ENCODE peak calls at places on chromosomes 4 and X, in eight cellular contexts. One of them, this sample, is unnamed.

GRCh38 chr4:128600996-128601857 is 208.3 kb upstream of the JADE1 start:
- DNase-seq in M059J: peak; percentile 97
- DNase-seq in GM04504: peak; percentile 89
- DNase-seq in NCI-H1105 treated with DMSO at 0.1 percent for 48 hours: peak; percentile 78
- DNase-seq in CD4-positive, alpha-beta T cell: no peak
- DNase-seq in lower leg skin: no peak
- DNase-seq in stromal cell of bone marrow: peak; percentile 75
- DNase-seq in HT-29: peak; percentile 79
- DNase-seq in this sample: no peak

GRCh38 chr4:143185253-143186107 is 763 bp downstream of the USP38 start:
- DNase-seq in M059J: peak; percentile 24
- DNase-seq in GM04504: no peak
- DNase-seq in NCI-H1105 treated with DMSO at 0.1 percent for 48 hours: no peak
- DNase-seq in CD4-positive, alpha-beta T cell: no peak
- DNase-seq in lower leg skin: peak; percentile 87
- DNase-seq in stromal cell of bone marrow: no peak
- DNase-seq in HT-29: peak; percentile 57
- DNase-seq in this sample: no peak

GRCh38 chr4:6674500-6675149 is 19.1 kb upstream of the S100P start:
- DNase-seq in M059J: peak; percentile 61
- DNase-seq in GM04504: no peak
- DNase-seq in NCI-H1105 treated with DMSO at 0.1 percent for 48 hours: peak; percentile 48
- DNase-seq in CD4-positive, alpha-beta T cell: peak; percentile 70
- DNase-seq in lower leg skin: no peak
- DNase-seq in stromal cell of bone marrow: no peak
- DNase-seq in HT-29: peak; percentile 81
- DNase-seq in this sample: peak; percentile 34

GRCh38 chr4:102319594-102319993 is 25.7 kb downstream of the SLC39A8 start:
- DNase-seq in M059J: no peak
- DNase-seq in GM04504: no peak
- DNase-seq in NCI-H1105 treated with DMSO at 0.1 percent for 48 hours: no peak
- DNase-seq in CD4-positive, alpha-beta T cell: no peak
- DNase-seq in lower leg skin: no peak
- DNase-seq in stromal cell of bone marrow: no peak
- DNase-seq in HT-29: peak; percentile 12
- DNase-seq in this sample: no peak

GRCh38 chr4:164136181-164136616 is 617.7 kb upstream of the SMIM31 start:
- DNase-seq in M059J: peak; percentile 51
- DNase-seq in GM04504: no peak
- DNase-seq in NCI-H1105 treated with DMSO at 0.1 percent for 48 hours: no peak
- DNase-seq in CD4-positive, alpha-beta T cell: no peak
- DNase-seq in lower leg skin: no peak
- DNase-seq in stromal cell of bone marrow: peak; percentile 2
- DNase-seq in HT-29: no peak
- DNase-seq in this sample: no peak

GRCh38 chr4:131566026-131566425 is 1583.1 kb upstream of the PCDH10 start:
- DNase-seq in M059J: no peak
- DNase-seq in GM04504: no peak
- DNase-seq in NCI-H1105 treated with DMSO at 0.1 percent for 48 hours: no peak
- DNase-seq in CD4-positive, alpha-beta T cell: no peak
- DNase-seq in lower leg skin: no peak
- DNase-seq in stromal cell of bone marrow: no peak
- DNase-seq in HT-29: no peak
- DNase-seq in this sample: no peak

GRCh38 chrX:39848243-39848642 is 249.5 kb downstream of the BCOR start:
- DNase-seq in M059J: peak; percentile 21
- DNase-seq in GM04504: no peak
- DNase-seq in NCI-H1105 treated with DMSO at 0.1 percent for 48 hours: no peak
- DNase-seq in CD4-positive, alpha-beta T cell: no peak
- DNase-seq in lower leg skin: no peak
- DNase-seq in stromal cell of bone marrow: no peak
- DNase-seq in HT-29: no peak
- DNase-seq in this sample: no peak

GRCh38 chr4:63325140-63325539 is 1084.1 kb downstream of the TECRL start:
- DNase-seq in M059J: no peak
- DNase-seq in GM04504: no peak
- DNase-seq in NCI-H1105 treated with DMSO at 0.1 percent for 48 hours: no peak
- DNase-seq in CD4-positive, alpha-beta T cell: no peak
- DNase-seq in lower leg skin: no peak
- DNase-seq in stromal cell of bone marrow: no peak
- DNase-seq in HT-29: no peak
- DNase-seq in this sample: no peak

GRCh38 chrX:118181030-118181429 is 64.4 kb upstream of the KLHL13 start:
- DNase-seq in M059J: peak; percentile 81
- DNase-seq in GM04504: no peak
- DNase-seq in NCI-H1105 treated with DMSO at 0.1 percent for 48 hours: no peak
- DNase-seq in CD4-positive, alpha-beta T cell: no peak
- DNase-seq in lower leg skin: no peak
- DNase-seq in stromal cell of bone marrow: peak; percentile 48
- DNase-seq in HT-29: no peak
- DNase-seq in this sample: no peak

GRCh38 chr4:109174224-109174953 is 128.1 kb downstream of the COL25A1 start:
- DNase-seq in M059J: no peak
- DNase-seq in GM04504: no peak
- DNase-seq in NCI-H1105 treated with DMSO at 0.1 percent for 48 hours: no peak
- DNase-seq in CD4-positive, alpha-beta T cell: no peak
- DNase-seq in lower leg skin: no peak
- DNase-seq in stromal cell of bone marrow: no peak
- DNase-seq in HT-29: no peak
- DNase-seq in this sample: no peak

GRCh38 chr4:47954245-47954644 is 39.9 kb upstream of the NFXL1 start:
- DNase-seq in M059J: no peak
- DNase-seq in GM04504: no peak
- DNase-seq in NCI-H1105 treated with DMSO at 0.1 percent for 48 hours: no peak
- DNase-seq in CD4-positive, alpha-beta T cell: no peak
- DNase-seq in lower leg skin: no peak
- DNase-seq in stromal cell of bone marrow: no peak
- DNase-seq in HT-29: no peak
- DNase-seq in this sample: no peak

GRCh38 chr4:144709793-144710525 is 64.0 kb downstream of the HHIP start:
- DNase-seq in M059J: peak; percentile 94
- DNase-seq in GM04504: peak; percentile 20
- DNase-seq in NCI-H1105 treated with DMSO at 0.1 percent for 48 hours: no peak
- DNase-seq in CD4-positive, alpha-beta T cell: no peak
- DNase-seq in lower leg skin: no peak
- DNase-seq in stromal cell of bone marrow: no peak
- DNase-seq in HT-29: no peak
- DNase-seq in this sample: no peak

GRCh38 chr4:95545526-95545925 is 3.2 kb downstream of the UNC5C start:
- DNase-seq in M059J: no peak
- DNase-seq in GM04504: no peak
- DNase-seq in NCI-H1105 treated with DMSO at 0.1 percent for 48 hours: no peak
- DNase-seq in CD4-positive, alpha-beta T cell: no peak
- DNase-seq in lower leg skin: no peak
- DNase-seq in stromal cell of bone marrow: no peak
- DNase-seq in HT-29: no peak
- DNase-seq in this sample: no peak

GRCh38 chr4:145216532-145216931 is 36.1 kb upstream of the OTUD4 start:
- DNase-seq in M059J: peak; percentile 15
- DNase-seq in GM04504: peak; percentile 9
- DNase-seq in NCI-H1105 treated with DMSO at 0.1 percent for 48 hours: peak; percentile 9
- DNase-seq in CD4-positive, alpha-beta T cell: no peak
- DNase-seq in lower leg skin: no peak
- DNase-seq in stromal cell of bone marrow: peak; percentile 19
- DNase-seq in HT-29: peak; percentile 41
- DNase-seq in this sample: no peak

GRCh38 chr4:150822407-150822806 is 192.7 kb downstream of the LRBA start:
- DNase-seq in M059J: no peak
- DNase-seq in GM04504: no peak
- DNase-seq in NCI-H1105 treated with DMSO at 0.1 percent for 48 hours: no peak
- DNase-seq in CD4-positive, alpha-beta T cell: no peak
- DNase-seq in lower leg skin: no peak
- DNase-seq in stromal cell of bone marrow: no peak
- DNase-seq in HT-29: no peak
- DNase-seq in this sample: no peak

GRCh38 chrX:119251381-119251780 is 15.3 kb downstream of the PGRMC1 start:
- DNase-seq in M059J: no peak
- DNase-seq in GM04504: no peak
- DNase-seq in NCI-H1105 treated with DMSO at 0.1 percent for 48 hours: no peak
- DNase-seq in CD4-positive, alpha-beta T cell: no peak
- DNase-seq in lower leg skin: no peak
- DNase-seq in stromal cell of bone marrow: no peak
- DNase-seq in HT-29: peak; percentile 45
- DNase-seq in this sample: no peak

GRCh38 chr4:186021461-186022167 is 47.3 kb upstream of the TLR3 start:
- DNase-seq in M059J: peak; percentile 14
- DNase-seq in GM04504: no peak
- DNase-seq in NCI-H1105 treated with DMSO at 0.1 percent for 48 hours: no peak
- DNase-seq in CD4-positive, alpha-beta T cell: no peak
- DNase-seq in lower leg skin: no peak
- DNase-seq in stromal cell of bone marrow: peak; percentile 27
- DNase-seq in HT-29: peak; percentile 9
- DNase-seq in this sample: no peak

GRCh38 chrX:153966283-153966688 is 5.3 kb downstream of the HCFC1 start:
- DNase-seq in M059J: no peak
- DNase-seq in GM04504: no peak
- DNase-seq in NCI-H1105 treated with DMSO at 0.1 percent for 48 hours: no peak
- DNase-seq in CD4-positive, alpha-beta T cell: no peak
- DNase-seq in lower leg skin: no peak
- DNase-seq in stromal cell of bone marrow: no peak
- DNase-seq in HT-29: no peak
- DNase-seq in this sample: no peak

GRCh38 chrX:136143714-136144113 is 3.6 kb upstream of the FHL1 start:
- DNase-seq in M059J: no peak
- DNase-seq in GM04504: no peak
- DNase-seq in NCI-H1105 treated with DMSO at 0.1 percent for 48 hours: no peak
- DNase-seq in CD4-positive, alpha-beta T cell: no peak
- DNase-seq in lower leg skin: no peak
- DNase-seq in stromal cell of bone marrow: no peak
- DNase-seq in HT-29: no peak
- DNase-seq in this sample: no peak

GRCh38 chrX:152913915-152914314 is 16.0 kb downstream of the ZNF185 start:
- DNase-seq in M059J: no peak
- DNase-seq in GM04504: no peak
- DNase-seq in NCI-H1105 treated with DMSO at 0.1 percent for 48 hours: no peak
- DNase-seq in CD4-positive, alpha-beta T cell: no peak
- DNase-seq in lower leg skin: no peak
- DNase-seq in stromal cell of bone marrow: no peak
- DNase-seq in HT-29: no peak
- DNase-seq in this sample: peak; percentile 33

GRCh38 chr4:106032851-106033286 is 137.6 kb downstream of the NPNT start:
- DNase-seq in M059J: peak; percentile 25
- DNase-seq in GM04504: peak; percentile 64
- DNase-seq in NCI-H1105 treated with DMSO at 0.1 percent for 48 hours: no peak
- DNase-seq in CD4-positive, alpha-beta T cell: no peak
- DNase-seq in lower leg skin: no peak
- DNase-seq in stromal cell of bone marrow: peak; percentile 29
- DNase-seq in HT-29: peak; percentile 23
- DNase-seq in this sample: no peak

GRCh38 chr4:141131738-141132688 is 1.3 kb downstream of the RNF150 start:
- DNase-seq in M059J: peak; percentile 18
- DNase-seq in GM04504: no peak
- DNase-seq in NCI-H1105 treated with DMSO at 0.1 percent for 48 hours: peak; percentile 7
- DNase-seq in CD4-positive, alpha-beta T cell: no peak
- DNase-seq in lower leg skin: peak; percentile 84
- DNase-seq in stromal cell of bone marrow: no peak
- DNase-seq in HT-29: no peak
- DNase-seq in this sample: peak; percentile 10

GRCh38 chrX:97021680-97022079 is 138.0 kb downstream of the RPA4 start:
- DNase-seq in M059J: peak; percentile 3
- DNase-seq in GM04504: no peak
- DNase-seq in NCI-H1105 treated with DMSO at 0.1 percent for 48 hours: no peak
- DNase-seq in CD4-positive, alpha-beta T cell: no peak
- DNase-seq in lower leg skin: no peak
- DNase-seq in stromal cell of bone marrow: no peak
- DNase-seq in HT-29: no peak
- DNase-seq in this sample: no peak

GRCh38 chr4:37812713-37813112 is 13.8 kb upstream of the PGM2 start:
- DNase-seq in M059J: peak; percentile 84
- DNase-seq in GM04504: peak; percentile 15
- DNase-seq in NCI-H1105 treated with DMSO at 0.1 percent for 48 hours: no peak
- DNase-seq in CD4-positive, alpha-beta T cell: no peak
- DNase-seq in lower leg skin: no peak
- DNase-seq in stromal cell of bone marrow: no peak
- DNase-seq in HT-29: no peak
- DNase-seq in this sample: no peak

GRCh38 chr4:94621491-94622080 is 136.2 kb upstream of the BMPR1B start:
- DNase-seq in M059J: peak; percentile 25
- DNase-seq in GM04504: no peak
- DNase-seq in NCI-H1105 treated with DMSO at 0.1 percent for 48 hours: peak; percentile 12
- DNase-seq in CD4-positive, alpha-beta T cell: no peak
- DNase-seq in lower leg skin: no peak
- DNase-seq in stromal cell of bone marrow: no peak
- DNase-seq in HT-29: peak; percentile 67
- DNase-seq in this sample: no peak

GRCh38 chr4:54937501-54937900 is 187.9 kb downstream of the KDR start:
- DNase-seq in M059J: no peak
- DNase-seq in GM04504: no peak
- DNase-seq in NCI-H1105 treated with DMSO at 0.1 percent for 48 hours: no peak
- DNase-seq in CD4-positive, alpha-beta T cell: no peak
- DNase-seq in lower leg skin: no peak
- DNase-seq in stromal cell of bone marrow: no peak
- DNase-seq in HT-29: peak; percentile 11
- DNase-seq in this sample: peak; percentile 4

GRCh38 chr4:110518889-110519490 is 43.0 kb downstream of the ENPEP start:
- DNase-seq in M059J: peak; percentile 31
- DNase-seq in GM04504: no peak
- DNase-seq in NCI-H1105 treated with DMSO at 0.1 percent for 48 hours: no peak
- DNase-seq in CD4-positive, alpha-beta T cell: no peak
- DNase-seq in lower leg skin: no peak
- DNase-seq in stromal cell of bone marrow: peak; percentile 20
- DNase-seq in HT-29: peak; percentile 65
- DNase-seq in this sample: peak; percentile 1

GRCh38 chrX:120604359-120604782 is 470 bp downstream of the MCTS1 start:
- DNase-seq in M059J: peak; percentile 66
- DNase-seq in GM04504: no peak
- DNase-seq in NCI-H1105 treated with DMSO at 0.1 percent for 48 hours: peak; percentile 19
- DNase-seq in CD4-positive, alpha-beta T cell: peak; percentile 36
- DNase-seq in lower leg skin: no peak
- DNase-seq in stromal cell of bone marrow: peak; percentile 16
- DNase-seq in HT-29: peak; percentile 50
- DNase-seq in this sample: peak; percentile 24

GRCh38 chrX:13360146-13360545 is 40.3 kb upstream of the ATXN3L start:
- DNase-seq in M059J: no peak
- DNase-seq in GM04504: no peak
- DNase-seq in NCI-H1105 treated with DMSO at 0.1 percent for 48 hours: peak; percentile 47
- DNase-seq in CD4-positive, alpha-beta T cell: no peak
- DNase-seq in lower leg skin: no peak
- DNase-seq in stromal cell of bone marrow: no peak
- DNase-seq in HT-29: no peak
- DNase-seq in this sample: peak; percentile 33

GRCh38 chrX:118795528-118795927 is 28.1 kb upstream of the ZCCHC12 start:
- DNase-seq in M059J: no peak
- DNase-seq in GM04504: no peak
- DNase-seq in NCI-H1105 treated with DMSO at 0.1 percent for 48 hours: no peak
- DNase-seq in CD4-positive, alpha-beta T cell: no peak
- DNase-seq in lower leg skin: no peak
- DNase-seq in stromal cell of bone marrow: no peak
- DNase-seq in HT-29: no peak
- DNase-seq in this sample: no peak

GRCh38 chr4:88938138-88938537 is 118.8 kb downstream of the FAM13A start:
- DNase-seq in M059J: peak; percentile 79
- DNase-seq in GM04504: peak; percentile 85
- DNase-seq in NCI-H1105 treated with DMSO at 0.1 percent for 48 hours: peak; percentile 40
- DNase-seq in CD4-positive, alpha-beta T cell: no peak
- DNase-seq in lower leg skin: no peak
- DNase-seq in stromal cell of bone marrow: peak; percentile 91
- DNase-seq in HT-29: no peak
- DNase-seq in this sample: no peak

GRCh38 chrX:44080083-44080482 is 106.9 kb upstream of the NDP start:
- DNase-seq in M059J: no peak
- DNase-seq in GM04504: no peak
- DNase-seq in NCI-H1105 treated with DMSO at 0.1 percent for 48 hours: no peak
- DNase-seq in CD4-positive, alpha-beta T cell: no peak
- DNase-seq in lower leg skin: no peak
- DNase-seq in stromal cell of bone marrow: no peak
- DNase-seq in HT-29: no peak
- DNase-seq in this sample: no peak

This sample was measured in NCI-H2171.